ENCODE peak calls at places on chromosome 1, in ten cellular contexts. V, R, A, X, B, G, F, M, U and J are unnamed samples.

GRCh38 chr1:156106624-156107488 is 7.7 kb upstream of the LMNA start:
- DNase-seq in F (peak; percentile 62), X (no peak), R (no peak), M (no peak), B (no peak), A (no peak), V (no peak), U (no peak), G (peak; percentile 49), J (peak; percentile 41)

GRCh38 chr1:235597867-235598553 is 51.6 kb downstream of the GNG4 start:
- DNase-seq in G (peak; percentile 71), V (no peak), U (no peak), B (no peak), M (no peak), R (no peak), X (peak; percentile 39), A (peak; percentile 32), F (no peak), J (peak; percentile 75)

GRCh38 chr1:45331436-45332345 is 5.0 kb downstream of the HPDL start:
- DNase-seq in X (no peak), B (no peak), V (no peak), G (no peak), A (no peak), M (no peak), F (no peak), U (no peak), R (no peak), J (no peak)

GRCh38 chr1:22315315-22316078 is 136.2 kb upstream of the ZBTB40 start:
- DNase-seq in M (no peak), X (peak; percentile 38), V (no peak), U (no peak), B (no peak), G (no peak), A (no peak), F (no peak), R (no peak), J (no peak)

GRCh38 chr1:66439028-66439427 is 94.9 kb upstream of the SGIP1 start:
- DNase-seq in V (no peak), G (peak; percentile 36), X (peak; percentile 90), M (no peak), R (peak; percentile 72), U (no peak), A (no peak), F (no peak), B (peak; percentile 21), J (peak; percentile 64)

GRCh38 chr1:24022611-24023359 is 42.7 kb upstream of the SRSF10 start:
- DNase-seq in R (no peak), M (peak; percentile 24), X (no peak), V (no peak), F (no peak), B (no peak), U (no peak), A (peak; percentile 66), G (peak; percentile 85), J (peak; percentile 86)

GRCh38 chr1:149845416-149845815 is 54.0 kb upstream of the BOLA1 start:
- DNase-seq in B (peak; percentile 5), F (no peak), R (no peak), G (no peak), A (no peak), X (peak; percentile 7), M (no peak), V (no peak), U (no peak), J (no peak)

GRCh38 chr1:235416662-235417049 is 49.4 kb downstream of the TBCE start:
- DNase-seq in G (peak; percentile 57), F (no peak), U (no peak), B (no peak), V (no peak), R (no peak), X (no peak), M (no peak), A (no peak), J (peak; percentile 60)

GRCh38 chr1:40303790-40304189 is 13.3 kb downstream of the COL9A2 start:
- DNase-seq in F (no peak), R (no peak), V (no peak), G (no peak), B (no peak), U (no peak), A (no peak), X (no peak), M (no peak), J (no peak)

GRCh38 chr1:40305871-40306270 is 11.2 kb downstream of the COL9A2 start:
- DNase-seq in V (no peak), B (no peak), G (no peak), A (no peak), X (no peak), M (no peak), F (no peak), R (no peak), U (no peak), J (no peak)

GRCh38 chr1:40307186-40307585 is 9.9 kb downstream of the COL9A2 start:
- DNase-seq in U (no peak), M (no peak), V (no peak), G (no peak), R (no peak), B (no peak), F (no peak), X (no peak), A (no peak), J (no peak)

GRCh38 chr1:40306296-40306695 is 10.8 kb downstream of the COL9A2 start:
- DNase-seq in B (no peak), R (no peak), V (no peak), G (no peak), A (no peak), X (no peak), F (no peak), U (peak; percentile 80), M (no peak), J (no peak)

GRCh38 chr1:40305451-40305850 is 11.6 kb downstream of the COL9A2 start:
- DNase-seq in R (no peak), M (no peak), F (no peak), V (no peak), X (peak; percentile 34), B (no peak), A (no peak), G (no peak), U (no peak), J (peak; percentile 25)
- TF ChIP-seq CTCF in R (no peak), M (peak; percentile 13), F (no peak), V (no peak), X (peak; percentile 7), B (no peak), A (no peak), G (peak; percentile 29), U (peak; percentile 78), J (peak; percentile 19)

GRCh38 chr1:153568367-153569099 is 2.9 kb upstream of the S100A2 start:
- DNase-seq in G (peak; percentile 87), B (peak; percentile 78), V (peak; percentile 92), R (peak; percentile 51), M (peak; percentile 91), F (peak; percentile 87), A (peak; percentile 95), U (peak; percentile 22), X (peak; percentile 80), J (peak; percentile 86)

GRCh38 chr1:153569465-153569864 is 3.8 kb upstream of the S100A2 start:
- DNase-seq in V (no peak), G (no peak), R (no peak), A (no peak), M (no peak), F (no peak), U (no peak), X (no peak), B (no peak), J (no peak)

GRCh38 chr1:153565529-153566374 is at the start of gene S100A2:
- DNase-seq in M (peak; percentile 75), G (peak; percentile 91), V (peak; percentile 71), F (no peak), U (no peak), B (no peak), X (peak; percentile 59), R (peak; percentile 44), A (peak; percentile 79), J (peak; percentile 96)

GRCh38 chr1:153566414-153567371 is 1.0 kb upstream of the S100A2 start:
- DNase-seq in F (peak; percentile 89), B (peak; percentile 64), M (peak; percentile 96), G (peak; percentile 98), R (peak; percentile 59), X (peak; percentile 97), U (peak; percentile 19), A (peak; percentile 97), V (peak; percentile 98), J (peak; percentile 98)

GRCh38 chr1:153567621-153568366 is 2.1 kb upstream of the S100A2 start:
- DNase-seq in R (no peak), B (no peak), F (no peak), M (no peak), U (no peak), A (peak; percentile 47), G (no peak), V (no peak), X (no peak), J (peak; percentile 82)
- H3K4me3 ChIP-seq in R (no peak overlapping the region), B (no peak overlapping the region), F (no peak overlapping the region), M (peak overlapping the region; percentile 52), U (no peak overlapping the region), A (no peak overlapping the region), G (no peak overlapping the region), V (no peak overlapping the region), X (no peak overlapping the region), J (peak overlapping the region; percentile 10)

DNA sequence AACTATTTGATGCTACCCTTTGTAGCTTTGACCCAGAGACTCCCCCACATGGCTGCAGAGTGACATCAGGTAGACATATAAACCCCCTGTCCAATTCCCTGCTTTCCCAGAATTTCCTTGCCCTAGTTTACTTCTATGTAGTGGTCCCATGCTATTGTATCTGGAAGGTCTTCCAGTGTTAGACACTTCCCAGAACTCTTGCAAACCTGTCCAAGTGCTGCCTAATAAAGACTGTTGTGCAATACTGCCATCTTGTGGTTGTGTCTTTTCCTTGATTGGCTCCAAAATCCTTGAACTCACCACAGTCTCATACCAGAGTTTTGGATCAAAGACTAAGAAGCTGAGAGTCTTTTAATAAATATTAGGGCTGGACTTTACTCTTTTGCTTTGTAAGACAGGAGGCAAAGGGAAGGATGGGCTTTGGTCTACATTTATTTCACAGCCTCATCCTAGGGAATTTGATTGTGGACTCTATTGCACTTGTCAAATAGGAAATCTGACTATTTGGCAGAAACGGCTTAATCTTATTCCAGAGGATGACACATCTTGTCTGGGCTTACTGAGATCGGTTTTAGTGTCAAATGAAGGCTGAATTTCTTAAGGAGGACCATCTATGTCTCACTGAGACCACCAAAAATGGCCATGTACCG is 169.9 kb downstream of the LRRC7 start:
- DNase-seq in B (peak; percentile 72), R (peak; percentile 9), M (no peak), X (peak; percentile 67), F (no peak), A (peak; percentile 75), U (peak; percentile 72), V (peak; percentile 34), G (peak; percentile 90), J (peak; percentile 81)
- TF ChIP-seq CTCF in B (peak; percentile 80), R (peak; percentile 66), M (peak; percentile 63), X (peak; percentile 59), F (peak; percentile 31), A (peak; percentile 70), U (peak; percentile 70), V (no peak), G (peak; percentile 79), J (peak; percentile 80)

DNA sequence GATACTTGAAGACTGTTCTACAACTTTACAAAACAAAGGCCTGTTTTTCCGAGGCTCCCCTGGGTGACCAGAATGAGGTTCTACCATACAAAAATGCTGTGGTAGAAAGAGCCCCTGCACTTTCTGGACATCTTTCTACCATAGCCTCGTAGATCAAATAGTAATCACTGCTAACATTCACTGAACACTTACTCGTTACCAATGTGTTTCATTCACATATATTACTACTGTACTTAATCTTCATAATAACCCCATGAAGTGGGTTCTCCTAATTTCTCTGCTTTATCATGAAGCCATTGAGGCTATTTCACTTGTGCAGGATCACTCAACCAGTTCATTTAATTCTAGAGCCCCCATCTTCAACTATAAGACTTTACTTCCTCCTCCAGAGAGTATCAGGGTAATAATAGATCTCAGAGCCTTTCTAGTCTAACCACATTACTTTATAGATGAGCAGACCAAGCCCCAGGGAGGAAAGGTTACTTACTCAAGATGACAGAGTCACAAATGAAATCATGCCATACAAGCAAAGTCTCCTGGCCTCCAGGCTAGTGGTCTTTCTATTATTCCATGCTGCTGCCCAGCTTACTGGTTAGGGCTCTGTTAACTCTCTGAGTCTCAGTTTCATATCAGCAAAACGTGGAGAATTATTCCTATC is 46.7 kb upstream of the OSBPL9 start:
- DNase-seq in M (no peak), X (peak; percentile 82), A (no peak), V (no peak), B (peak; percentile 38), U (no peak), F (no peak), G (no peak), R (peak; percentile 56), J (no peak)
- H3K4me3 ChIP-seq in M (no peak overlapping the region), X (no peak overlapping the region), A (no peak overlapping the region), V (no peak overlapping the region), B (peak overlapping the region; percentile 22), U (no peak overlapping the region), F (no peak overlapping the region), G (no peak overlapping the region), R (no peak overlapping the region), J (no peak overlapping the region)